ENCODE peak calls at places on chromosomes 11 and 22, in ten cellular contexts. R, F, Y, W, S, B, A, X, H and T are unnamed samples.

GRCh38 chr11:84549221-84549620 is 1077.9 kb downstream of the DLG2 start:
- DNase-seq in R (no peak), F (no peak), Y (no peak), W (no peak), S (no peak), B (no peak), A (no peak), X (no peak), H (peak; percentile 2), T (no peak)

GRCh38 chr11:59668188-59668949 is 468 bp downstream of the PATL1 start:
- DNase-seq in R (peak; percentile 81), F (peak; percentile 48), Y (peak; percentile 14), W (peak; percentile 69), S (peak; percentile 14), B (peak; percentile 54), A (no peak), X (peak; percentile 62), H (peak; percentile 56), T (peak; percentile 84)

GRCh38 chr11:70282012-70282411 is 11.5 kb downstream of the PPFIA1 start:
- DNase-seq in R (no peak), F (no peak), Y (no peak), W (no peak), S (no peak), B (no peak), A (no peak), X (no peak), H (no peak), T (no peak)

GRCh38 chr11:92500463-92500862 is 275.8 kb downstream of the FAT3 start:
- DNase-seq in R (no peak), F (no peak), Y (no peak), W (no peak), S (no peak), B (no peak), A (no peak), X (no peak), H (no peak), T (no peak)

GRCh38 chr22:24525416-24526037 is 29.4 kb downstream of the GUCD1 start:
- DNase-seq in R (peak; percentile 93), F (peak; percentile 74), Y (peak; percentile 79), W (peak; percentile 78), S (no peak), B (peak; percentile 71), A (peak; percentile 77), X (peak; percentile 89), H (peak; percentile 63), T (peak; percentile 90)

GRCh38 chr11:45233804-45234170 is 52.4 kb downstream of the SYT13 start:
- DNase-seq in R (no peak), F (no peak), Y (no peak), W (no peak), S (no peak), B (no peak), A (no peak), X (no peak), H (no peak), T (peak; percentile 36)

GRCh38 chr11:44609028-44609782 is 43.7 kb downstream of the CD82 start:
- DNase-seq in R (no peak), F (peak; percentile 17), Y (no peak), W (no peak), S (no peak), B (no peak), A (no peak), X (no peak), H (no peak), T (no peak)

GRCh38 chr11:4068962-4069361 is 25.6 kb upstream of the RRM1 start:
- DNase-seq in R (peak; percentile 49), F (no peak), Y (no peak), W (no peak), S (no peak), B (no peak), A (no peak), X (no peak), H (no peak), T (no peak)

GRCh38 chr22:33891992-33892391 is 28.3 kb downstream of the LARGE1 start:
- DNase-seq in R (no peak), F (no peak), Y (no peak), W (no peak), S (no peak), B (no peak), A (no peak), X (no peak), H (no peak), T (no peak)